ENCODE peak calls at places on chromosomes 3 and 15, in four cellular contexts. L, C, O and N are unnamed samples.

GRCh38 chr3:46861996-46862688 is 1.1 kb downstream of the MYL3 start:
- DNase-seq in C (no peak), L (no peak), O (no peak), N (no peak)

GRCh38 chr3:193982258-193982659 is 153.7 kb upstream of the HES1 start:
- DNase-seq in C (no peak), O (no peak), L (no peak), N (no peak)

GRCh38 chr3:117735481-117736101 is 1026.0 kb downstream of the TUSC7 start:
- DNase-seq in O (no peak), L (no peak), C (no peak), N (no peak)

GRCh38 chr3:27079427-27080105 is 289.6 kb downstream of the NEK10 start:
- DNase-seq in L (no peak), C (no peak), O (no peak), N (no peak)

GRCh38 chr3:123370819-123371218 is 78.1 kb downstream of the ADCY5 start:
- DNase-seq in L (no peak), O (no peak), C (no peak), N (no peak)

GRCh38 chr15:78640840-78641733 is at the start of gene CHRNB4:
- DNase-seq in L (no peak), O (no peak), C (peak), N (no peak)

GRCh38 chr15:39918688-39919385 is 1.2 kb downstream of the GPR176 start:
- DNase-seq in O (no peak), L (no peak), C (no peak), N (no peak)

GRCh38 chr3:130973401-130973800 is 53.2 kb downstream of the ASTE1 start:
- DNase-seq in C (no peak), O (no peak), L (no peak), N (no peak)

GRCh38 chr3:121894191-121894990 is at the start of gene SLC15A2:
- DNase-seq in C (no peak), O (no peak), L (no peak), N (no peak)

GRCh38 chr3:131083190-131083863 is 56.6 kb downstream of the NEK11 start:
- DNase-seq in O (no peak), C (no peak), L (no peak), N (no peak)

GRCh38 chr3:33481018-33481621 is 40.9 kb upstream of the UBP1 start:
- DNase-seq in O (no peak), L (no peak), C (no peak), N (no peak)

GRCh38 chr3:128066111-128066510 is 13.9 kb downstream of the SEC61A1 start:
- DNase-seq in O (no peak), C (no peak), L (no peak), N (no peak)

GRCh38 chr15:64337761-64338160 is 18.2 kb downstream of the CSNK1G1 start:
- DNase-seq in L (no peak), O (no peak), C (no peak), N (no peak)

GRCh38 chr3:82496890-82497560 is 735.6 kb upstream of the GBE1 start:
- DNase-seq in C (peak), O (peak), L (peak), N (no peak)
- TF ChIP-seq TCF7L2 in C (no peak), O (no peak), L (no peak), N (no peak)

GRCh38 chr3:16211176-16211904 is 36.9 kb downstream of the GALNT15 start:
- DNase-seq in C (no peak), L (no peak), O (no peak), N (no peak)
- TF ChIP-seq CTCF in C (no peak), L (no peak), O (no peak), N (no peak)

GRCh38 chr3:10504161-10505049 is 981 bp downstream of the ATP2B2 start:
- DNase-seq in C (no peak), L (no peak), O (no peak), N (no peak)

GRCh38 chr3:10506696-10507095 is 1.3 kb upstream of the ATP2B2 start:
- DNase-seq in L (no peak), C (no peak), O (no peak), N (no peak)

GRCh38 chr3:10505791-10506585 is 602 bp upstream of the ATP2B2 start:
- DNase-seq in C (no peak), L (no peak), O (no peak), N (no peak)

GRCh38 chr3:10503217-10503796 is 2.1 kb downstream of the ATP2B2 start:
- DNase-seq in L (no peak), O (no peak), C (no peak), N (no peak)

DNA sequence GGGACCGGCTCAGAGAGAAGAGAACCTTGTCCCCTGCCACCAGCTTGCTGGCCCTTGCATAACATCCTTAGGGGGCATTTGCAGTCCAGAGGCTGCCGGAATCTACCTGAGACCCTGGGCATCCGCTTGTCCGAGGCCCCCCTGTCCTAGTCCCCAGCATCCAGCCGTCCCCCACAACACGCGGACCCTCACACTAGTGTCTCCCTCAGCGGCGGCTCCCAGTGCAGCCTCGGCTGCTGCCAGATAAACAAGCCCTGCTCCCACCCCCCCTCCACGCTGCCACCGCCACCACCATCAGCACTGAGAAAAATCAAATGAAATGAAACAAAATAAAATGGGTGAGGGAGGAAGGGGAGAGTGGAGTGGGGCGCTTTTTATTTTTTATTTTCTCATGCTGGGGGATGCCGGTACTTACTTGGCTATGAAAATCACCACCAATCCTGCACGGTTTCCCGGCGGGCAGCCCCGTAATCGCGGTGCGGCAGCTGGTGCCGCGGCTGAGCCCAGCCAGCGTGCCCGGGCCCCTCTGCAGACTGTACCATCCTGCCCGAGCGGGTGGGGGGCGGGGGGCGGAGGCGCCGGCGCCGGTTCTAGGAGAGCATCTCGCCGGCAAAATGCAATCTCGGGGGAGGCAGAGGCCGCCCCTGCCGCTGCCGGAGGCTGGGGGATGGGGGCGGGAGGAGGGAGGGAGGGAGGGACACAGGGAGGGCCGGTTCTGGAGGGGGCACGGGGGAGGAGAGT is at the start of gene ATP2B2:
- DNase-seq in C (no peak), L (no peak), O (no peak), N (no peak)
- TF ChIP-seq TCF7L2 in C (no peak), L (no peak), O (no peak), N (no peak)

GRCh38 chr3:197523551-197523950 is 32.2 kb downstream of the BDH1 start:
- DNase-seq in L (no peak), C (no peak), O (no peak), N (no peak)

GRCh38 chr3:197528190-197528589 is 27.6 kb downstream of the BDH1 start:
- DNase-seq in C (no peak), O (no peak), L (no peak), N (no peak)

GRCh38 chr3:197527569-197527968 is 28.2 kb downstream of the BDH1 start:
- DNase-seq in O (no peak), C (no peak), L (no peak), N (no peak)

GRCh38 chr3:197524128-197524527 is 31.6 kb downstream of the BDH1 start:
- DNase-seq in C (no peak), L (no peak), O (no peak), N (no peak)

GRCh38 chr3:197525706-197526105 is 30.1 kb downstream of the BDH1 start:
- DNase-seq in C (no peak), O (no peak), L (peak), N (no peak)
- TF ChIP-seq CTCF in C (peak), O (peak), L (peak), N (peak)

GRCh38 chr3:132225664-132226063 is 91.5 kb upstream of the ACP3 start:
- DNase-seq in O (no peak), C (no peak), L (no peak), N (no peak)

GRCh38 chr3:132220986-132221385 is 96.2 kb upstream of the ACP3 start:
- DNase-seq in C (no peak), L (no peak), O (no peak), N (no peak)

GRCh38 chr3:132228923-132229322 is 88.3 kb upstream of the ACP3 start:
- DNase-seq in C (no peak), L (no peak), O (peak), N (no peak)

GRCh38 chr3:132218817-132219390 is 98.3 kb upstream of the ACP3 start:
- DNase-seq in C (no peak), L (no peak), O (no peak), N (no peak)

DNA sequence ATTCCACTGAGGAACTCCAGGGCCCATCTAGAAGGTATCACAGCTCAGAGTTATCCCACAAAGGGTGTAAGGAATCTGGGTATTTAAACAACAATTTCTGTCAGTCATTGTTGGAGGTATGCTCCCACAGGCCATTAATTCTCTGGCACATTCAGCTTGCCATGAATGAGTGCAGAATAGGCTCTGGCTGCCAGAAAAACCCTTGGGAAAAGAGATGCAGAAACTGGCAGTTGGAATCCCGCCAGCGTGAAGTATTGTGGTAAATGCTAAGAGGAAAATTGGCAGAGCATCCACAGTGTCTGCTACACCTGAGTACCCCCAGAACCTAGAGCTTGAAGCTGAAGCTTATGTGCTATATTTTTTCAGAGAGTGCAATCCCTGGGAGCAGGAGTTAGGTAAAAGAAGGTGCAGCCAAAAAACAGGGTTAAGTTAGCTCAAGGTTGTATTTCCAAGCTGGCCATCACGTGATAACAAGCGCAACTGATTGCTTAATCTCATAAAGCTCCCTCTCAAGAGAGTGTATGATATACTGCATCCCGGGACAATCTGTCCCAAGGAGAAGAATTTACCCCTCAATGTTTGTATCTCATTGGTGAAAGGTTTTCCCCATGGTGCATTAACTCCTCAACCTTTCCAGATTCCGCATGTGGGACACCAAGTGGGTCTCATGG is 94.2 kb upstream of the ACP3 start:
- DNase-seq in C (no peak), O (no peak), L (no peak), N (no peak)
- TF ChIP-seq TCF7L2 in C (no peak), O (no peak), L (no peak), N (no peak)

GRCh38 chr3:41955192-41955591 is 6.7 kb downstream of the ULK4 start:
- DNase-seq in O (no peak), L (no peak), C (no peak), N (no peak)
- TF ChIP-seq CTCF in O (no peak), L (no peak), C (no peak), N (no peak)

DNA sequence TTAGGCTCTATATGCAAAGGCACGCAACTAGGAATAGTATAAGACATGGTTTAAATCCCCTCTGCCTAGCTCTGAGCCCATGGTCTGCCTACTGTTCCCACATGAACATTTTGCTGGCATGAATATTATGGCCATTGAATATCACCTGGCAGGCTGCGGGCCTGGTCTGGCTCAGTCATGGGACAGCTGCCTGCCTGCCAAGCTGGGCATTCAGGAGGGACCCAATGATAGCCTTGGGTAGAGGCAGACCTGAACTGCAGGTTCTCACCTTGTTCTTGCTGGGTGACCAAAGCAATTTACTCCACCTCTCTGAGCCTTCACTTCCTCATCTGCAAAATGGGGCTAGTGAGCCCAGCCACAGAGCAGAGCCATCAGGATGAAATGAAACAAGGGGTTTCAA is 11.3 kb downstream of the RBP1 start:
- DNase-seq in L (no peak), O (no peak), C (no peak), N (no peak)
- TF ChIP-seq TCF7L2 in L (no peak), O (no peak), C (no peak), N (no peak)

DNA sequence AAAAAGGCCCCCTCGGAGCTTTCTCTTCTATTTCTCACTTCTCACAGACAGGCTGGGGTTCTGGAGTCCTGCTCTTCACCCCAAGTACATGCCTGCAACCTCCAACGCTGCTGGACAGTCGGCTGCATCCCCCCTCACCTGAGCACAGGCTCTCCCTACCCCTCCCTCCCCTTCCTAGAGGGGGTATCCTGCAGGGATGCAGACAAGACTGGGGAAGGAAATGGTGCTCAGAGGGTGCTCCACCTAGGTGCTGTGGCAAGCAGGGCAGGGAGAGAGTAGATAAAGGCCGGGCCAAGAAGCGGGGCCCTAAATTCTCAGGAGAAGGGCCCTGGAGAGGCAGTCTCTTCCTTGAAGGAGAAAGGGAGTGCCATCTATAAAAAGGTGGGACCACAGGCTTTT is 7.0 kb upstream of the STRA6 start:
- DNase-seq in C (no peak), L (no peak), O (no peak), N (no peak)
- TF ChIP-seq CTCF in C (no peak), L (no peak), O (no peak), N (no peak)